ENCODE peak calls at places on chromosomes 12 and 14, in ten cellular contexts. One of them, this sample, is unnamed.

GRCh38 chr14:23123419-23123818 is 4.4 kb upstream of the CEBPE start:
- DNase-seq in PC-3: peak; percentile 24
- DNase-seq in CD8-positive, alpha-beta T cell: no peak
- DNase-seq in GM23248: no peak
- DNase-seq in Karpas-422: no peak
- DNase-seq in small intestine: peak; percentile 93
- DNase-seq in mesendoderm: no peak
- DNase-seq in A549: no peak
- DNase-seq in left ventricle myocardium inferior: peak; percentile 78
- DNase-seq in adipocyte: no peak
- DNase-seq in this sample: no peak

GRCh38 chr12:106782619-106783018 is 8.1 kb downstream of the RIC8B start:
- DNase-seq in left ventricle myocardium inferior: no peak
- DNase-seq in CD8-positive, alpha-beta T cell: no peak
- DNase-seq in PC-3: no peak
- DNase-seq in Karpas-422: no peak
- DNase-seq in adipocyte: no peak
- DNase-seq in GM23248: no peak
- DNase-seq in A549: no peak
- DNase-seq in small intestine: no peak
- DNase-seq in mesendoderm: no peak
- DNase-seq in this sample: no peak

GRCh38 chr12:402127-402456 is 648 bp downstream of the CCDC77 start:
- DNase-seq in Karpas-422: peak; percentile 69
- DNase-seq in mesendoderm: peak; percentile 70
- DNase-seq in CD8-positive, alpha-beta T cell: no peak
- DNase-seq in left ventricle myocardium inferior: no peak
- DNase-seq in small intestine: peak; percentile 26
- DNase-seq in adipocyte: peak; percentile 63
- DNase-seq in GM23248: peak; percentile 74
- DNase-seq in PC-3: peak; percentile 48
- DNase-seq in A549: peak; percentile 48
- DNase-seq in this sample: no peak

GRCh38 chr14:69695664-69696527 is 71.0 kb upstream of the SRSF5 start:
- DNase-seq in Karpas-422: peak; percentile 81
- DNase-seq in small intestine: peak; percentile 29
- DNase-seq in mesendoderm: peak; percentile 43
- DNase-seq in A549: no peak
- DNase-seq in CD8-positive, alpha-beta T cell: no peak
- DNase-seq in PC-3: no peak
- DNase-seq in left ventricle myocardium inferior: no peak
- DNase-seq in adipocyte: peak; percentile 65
- DNase-seq in GM23248: peak; percentile 38
- DNase-seq in this sample: no peak

GRCh38 chr12:57545809-57546437 is 1.1 kb downstream of the DCTN2 start:
- DNase-seq in adipocyte: no peak
- DNase-seq in A549: no peak
- DNase-seq in CD8-positive, alpha-beta T cell: no peak
- DNase-seq in left ventricle myocardium inferior: no peak
- DNase-seq in GM23248: no peak
- DNase-seq in Karpas-422: peak; percentile 42
- DNase-seq in mesendoderm: peak; percentile 67
- DNase-seq in PC-3: peak; percentile 69
- DNase-seq in small intestine: peak; percentile 72
- DNase-seq in this sample: no peak

GRCh38 chr12:11780521-11781101 is 131.1 kb downstream of the ETV6 start:
- DNase-seq in GM23248: no peak
- DNase-seq in small intestine: no peak
- DNase-seq in adipocyte: no peak
- DNase-seq in Karpas-422: no peak
- DNase-seq in A549: no peak
- DNase-seq in PC-3: no peak
- DNase-seq in mesendoderm: no peak
- DNase-seq in CD8-positive, alpha-beta T cell: no peak
- DNase-seq in left ventricle myocardium inferior: no peak
- DNase-seq in this sample: no peak

GRCh38 chr12:15404485-15404884 is 82.2 kb downstream of the PTPRO start:
- DNase-seq in left ventricle myocardium inferior: no peak
- DNase-seq in CD8-positive, alpha-beta T cell: no peak
- DNase-seq in adipocyte: no peak
- DNase-seq in A549: no peak
- DNase-seq in GM23248: peak; percentile 50
- DNase-seq in mesendoderm: no peak
- DNase-seq in PC-3: peak; percentile 19
- DNase-seq in Karpas-422: no peak
- DNase-seq in small intestine: no peak
- DNase-seq in this sample: no peak

GRCh38 chr12:52130695-52131094 is 51.2 kb downstream of the SMIM41 start:
- DNase-seq in PC-3: no peak
- DNase-seq in Karpas-422: no peak
- DNase-seq in small intestine: no peak
- DNase-seq in A549: no peak
- DNase-seq in left ventricle myocardium inferior: peak; percentile 13
- DNase-seq in GM23248: no peak
- DNase-seq in CD8-positive, alpha-beta T cell: no peak
- DNase-seq in mesendoderm: no peak
- DNase-seq in adipocyte: no peak
- DNase-seq in this sample: no peak

GRCh38 chr12:103986823-103987222 is 21.2 kb downstream of the TDG start:
- DNase-seq in Karpas-422: no peak
- DNase-seq in mesendoderm: peak; percentile 71
- DNase-seq in A549: no peak
- DNase-seq in GM23248: peak; percentile 75
- DNase-seq in PC-3: no peak
- DNase-seq in CD8-positive, alpha-beta T cell: no peak
- DNase-seq in left ventricle myocardium inferior: no peak
- DNase-seq in small intestine: no peak
- DNase-seq in adipocyte: peak; percentile 81
- DNase-seq in this sample: no peak

GRCh38 chr12:131827961-131828534 is at the start of gene MMP17:
- DNase-seq in small intestine: no peak
- DNase-seq in left ventricle myocardium inferior: peak; percentile 61
- DNase-seq in A549: peak; percentile 75
- DNase-seq in CD8-positive, alpha-beta T cell: no peak
- DNase-seq in PC-3: peak; percentile 79
- DNase-seq in adipocyte: peak; percentile 91
- DNase-seq in GM23248: peak; percentile 94
- DNase-seq in Karpas-422: no peak
- DNase-seq in mesendoderm: peak; percentile 77
- DNase-seq in this sample: peak; percentile 45

GRCh38 chr12:22682663-22683062 is 57.7 kb downstream of the ETNK1 start:
- DNase-seq in adipocyte: no peak
- DNase-seq in Karpas-422: no peak
- DNase-seq in A549: no peak
- DNase-seq in mesendoderm: no peak
- DNase-seq in PC-3: no peak
- DNase-seq in GM23248: no peak
- DNase-seq in small intestine: no peak
- DNase-seq in left ventricle myocardium inferior: no peak
- DNase-seq in CD8-positive, alpha-beta T cell: no peak
- DNase-seq in this sample: no peak

GRCh38 chr12:102300824-102301461 is 103.3 kb upstream of the PMCH start:
- DNase-seq in small intestine: peak; percentile 1
- DNase-seq in GM23248: peak; percentile 59
- DNase-seq in CD8-positive, alpha-beta T cell: no peak
- DNase-seq in left ventricle myocardium inferior: no peak
- DNase-seq in mesendoderm: peak; percentile 90
- DNase-seq in Karpas-422: peak; percentile 75
- DNase-seq in PC-3: peak; percentile 35
- DNase-seq in adipocyte: peak; percentile 6
- DNase-seq in A549: peak; percentile 67
- DNase-seq in this sample: no peak

GRCh38 chr14:69037790-69038448 is 58.8 kb upstream of the ACTN1 start:
- DNase-seq in GM23248: peak; percentile 71
- DNase-seq in CD8-positive, alpha-beta T cell: no peak
- DNase-seq in mesendoderm: peak; percentile 93
- DNase-seq in adipocyte: no peak
- DNase-seq in left ventricle myocardium inferior: no peak
- DNase-seq in Karpas-422: no peak
- DNase-seq in A549: peak; percentile 21
- DNase-seq in PC-3: no peak
- DNase-seq in small intestine: no peak
- DNase-seq in this sample: no peak

DNA sequence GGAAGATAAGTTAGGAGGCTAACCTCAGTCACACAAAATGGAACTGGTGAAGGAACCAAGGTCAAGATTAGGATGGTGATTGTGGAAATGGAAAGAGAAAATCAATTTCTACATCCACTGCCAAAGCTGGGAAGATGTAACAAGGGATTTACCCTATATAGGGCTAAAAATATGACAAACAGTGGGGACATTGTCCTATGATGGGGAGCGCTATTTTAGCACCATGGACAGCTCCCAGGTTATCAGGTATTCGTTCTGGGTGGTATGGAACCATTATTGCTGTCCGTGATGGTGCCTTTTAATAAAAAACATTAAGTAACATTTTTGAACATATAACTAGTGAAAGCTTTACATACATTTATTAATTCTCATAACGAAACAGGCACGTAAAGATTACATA is 124.0 kb downstream of the NDUFA12 start:
- DNase-seq in CD8-positive, alpha-beta T cell: no peak
- DNase-seq in Karpas-422: peak; percentile 65
- DNase-seq in GM23248: no peak
- DNase-seq in small intestine: no peak
- DNase-seq in A549: no peak
- DNase-seq in PC-3: peak; percentile 39
- DNase-seq in left ventricle myocardium inferior: no peak
- DNase-seq in adipocyte: peak; percentile 35
- DNase-seq in mesendoderm: peak; percentile 30
- DNase-seq in this sample: no peak
- H3K4me1 ChIP-seq in CD8-positive, alpha-beta T cell: peaks cover 2% of the 10 kb centered on the region
- H3K4me1 ChIP-seq in Karpas-422: no peaks in the 10 kb centered on the region
- H3K4me1 ChIP-seq in GM23248: no peaks in the 10 kb centered on the region
- H3K4me1 ChIP-seq in small intestine: no peaks in the 10 kb centered on the region
- H3K4me1 ChIP-seq in A549: peaks cover 7% of the 10 kb centered on the region
- H3K4me1 ChIP-seq in PC-3: no peaks in the 10 kb centered on the region
- H3K4me1 ChIP-seq in left ventricle myocardium inferior: peaks cover under 1% of the 10 kb centered on the region
- H3K4me1 ChIP-seq in adipocyte: no peaks in the 10 kb centered on the region
- H3K4me1 ChIP-seq in mesendoderm: no peaks in the 10 kb centered on the region
- H3K4me1 ChIP-seq in this sample: peaks cover 5% of the 10 kb centered on the region

GRCh38 chr12:5047729-5048128 is 4.0 kb downstream of the KCNA5 start:
- DNase-seq in left ventricle myocardium inferior: no peak
- DNase-seq in mesendoderm: no peak
- DNase-seq in small intestine: no peak
- DNase-seq in A549: no peak
- DNase-seq in GM23248: no peak
- DNase-seq in CD8-positive, alpha-beta T cell: no peak
- DNase-seq in Karpas-422: no peak
- DNase-seq in adipocyte: no peak
- DNase-seq in PC-3: no peak
- DNase-seq in this sample: no peak
- H3K4me1 ChIP-seq in left ventricle myocardium inferior: peaks cover 46% of the 10 kb centered on the region
- H3K4me1 ChIP-seq in mesendoderm: no peaks in the 10 kb centered on the region
- H3K4me1 ChIP-seq in small intestine: no peaks in the 10 kb centered on the region
- H3K4me1 ChIP-seq in A549: no peaks in the 10 kb centered on the region
- H3K4me1 ChIP-seq in GM23248: no peaks in the 10 kb centered on the region
- H3K4me1 ChIP-seq in CD8-positive, alpha-beta T cell: no peaks in the 10 kb centered on the region
- H3K4me1 ChIP-seq in Karpas-422: peaks cover 3% of the 10 kb centered on the region
- H3K4me1 ChIP-seq in adipocyte: peaks cover 4% of the 10 kb centered on the region
- H3K4me1 ChIP-seq in PC-3: no peaks in the 10 kb centered on the region
- H3K4me1 ChIP-seq in this sample: no peaks in the 10 kb centered on the region

DNA sequence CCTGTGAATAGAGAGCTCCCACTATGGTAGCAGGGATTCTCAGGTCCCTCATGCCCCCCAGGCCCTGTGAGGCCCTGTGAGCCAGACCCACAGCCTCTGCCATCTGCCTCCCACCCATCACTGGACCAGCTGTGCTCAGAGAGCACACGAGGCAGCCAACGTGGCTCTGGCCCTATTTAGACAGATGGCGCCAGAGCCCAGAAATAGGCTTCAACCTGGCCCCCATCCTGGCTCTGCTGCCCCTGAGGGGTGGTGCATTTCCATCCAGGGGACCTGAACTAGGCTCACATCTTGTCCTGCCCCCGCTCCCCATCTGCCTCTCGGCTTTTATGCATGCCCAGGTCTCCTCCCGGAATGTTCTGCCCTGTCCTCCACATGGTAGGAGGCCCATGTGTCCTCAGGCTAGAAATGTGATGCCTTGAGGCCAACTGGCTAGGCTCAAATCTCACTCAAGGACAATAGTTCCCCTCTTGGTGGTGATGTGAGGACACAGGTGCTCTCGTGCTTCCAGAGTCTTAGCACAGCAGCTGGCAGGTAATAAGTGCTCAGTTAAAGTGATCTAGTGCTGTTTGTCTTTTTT is 18.9 kb downstream of the TMEM63C start:
- DNase-seq in A549: no peak
- DNase-seq in GM23248: no peak
- DNase-seq in small intestine: no peak
- DNase-seq in CD8-positive, alpha-beta T cell: no peak
- DNase-seq in adipocyte: no peak
- DNase-seq in left ventricle myocardium inferior: no peak
- DNase-seq in mesendoderm: peak; percentile 19
- DNase-seq in PC-3: no peak
- DNase-seq in Karpas-422: no peak
- DNase-seq in this sample: no peak
- H3K4me1 ChIP-seq in A549: no peaks in the 10 kb centered on the region
- H3K4me1 ChIP-seq in GM23248: no peaks in the 10 kb centered on the region
- H3K4me1 ChIP-seq in small intestine: no peaks in the 10 kb centered on the region
- H3K4me1 ChIP-seq in CD8-positive, alpha-beta T cell: no peaks in the 10 kb centered on the region
- H3K4me1 ChIP-seq in adipocyte: no peaks in the 10 kb centered on the region
- H3K4me1 ChIP-seq in left ventricle myocardium inferior: no peaks in the 10 kb centered on the region
- H3K4me1 ChIP-seq in mesendoderm: no peaks in the 10 kb centered on the region
- H3K4me1 ChIP-seq in PC-3: no peaks in the 10 kb centered on the region
- H3K4me1 ChIP-seq in Karpas-422: no peaks in the 10 kb centered on the region
- H3K4me1 ChIP-seq in this sample: no peaks in the 10 kb centered on the region

GRCh38 chr12:50924439-50925341 is 27.7 kb upstream of the HIGD1C start:
- DNase-seq in CD8-positive, alpha-beta T cell: peak; percentile 63
- DNase-seq in GM23248: peak; percentile 81
- DNase-seq in PC-3: peak; percentile 78
- DNase-seq in Karpas-422: peak; percentile 98
- DNase-seq in A549: peak; percentile 29
- DNase-seq in adipocyte: peak; percentile 93
- DNase-seq in small intestine: peak; percentile 96
- DNase-seq in left ventricle myocardium inferior: peak; percentile 90
- DNase-seq in mesendoderm: peak; percentile 59
- DNase-seq in this sample: peak; percentile 90

GRCh38 chr12:50925920-50926319 is 26.4 kb upstream of the HIGD1C start:
- DNase-seq in CD8-positive, alpha-beta T cell: no peak
- DNase-seq in PC-3: no peak
- DNase-seq in Karpas-422: no peak
- DNase-seq in adipocyte: no peak
- DNase-seq in A549: no peak
- DNase-seq in GM23248: no peak
- DNase-seq in small intestine: peak; percentile 51
- DNase-seq in left ventricle myocardium inferior: no peak
- DNase-seq in mesendoderm: no peak
- DNase-seq in this sample: no peak

GRCh38 chr12:50924131-50924438 is 28.3 kb upstream of the HIGD1C start:
- DNase-seq in A549: no peak
- DNase-seq in Karpas-422: no peak
- DNase-seq in PC-3: peak; percentile 6
- DNase-seq in left ventricle myocardium inferior: no peak
- DNase-seq in GM23248: no peak
- DNase-seq in adipocyte: no peak
- DNase-seq in CD8-positive, alpha-beta T cell: no peak
- DNase-seq in small intestine: no peak
- DNase-seq in mesendoderm: no peak
- DNase-seq in this sample: no peak

GRCh38 chr12:50926415-50926814 is 25.9 kb upstream of the HIGD1C start:
- DNase-seq in PC-3: no peak
- DNase-seq in GM23248: no peak
- DNase-seq in left ventricle myocardium inferior: no peak
- DNase-seq in adipocyte: no peak
- DNase-seq in A549: no peak
- DNase-seq in CD8-positive, alpha-beta T cell: no peak
- DNase-seq in mesendoderm: no peak
- DNase-seq in Karpas-422: peak; percentile 67
- DNase-seq in small intestine: no peak
- DNase-seq in this sample: no peak

GRCh38 chr12:50925342-50925651 is 27.0 kb upstream of the HIGD1C start:
- DNase-seq in A549: no peak
- DNase-seq in Karpas-422: peak; percentile 72
- DNase-seq in PC-3: no peak
- DNase-seq in left ventricle myocardium inferior: no peak
- DNase-seq in CD8-positive, alpha-beta T cell: no peak
- DNase-seq in small intestine: peak; percentile 41
- DNase-seq in adipocyte: no peak
- DNase-seq in GM23248: no peak
- DNase-seq in mesendoderm: no peak
- DNase-seq in this sample: no peak
- H3K4me1 ChIP-seq in A549: peaks cover 8% of the 10 kb centered on the region
- H3K4me1 ChIP-seq in Karpas-422: peaks cover 79% of the 10 kb centered on the region
- H3K4me1 ChIP-seq in PC-3: peaks cover 14% of the 10 kb centered on the region
- H3K4me1 ChIP-seq in left ventricle myocardium inferior: peaks cover 74% of the 10 kb centered on the region
- H3K4me1 ChIP-seq in CD8-positive, alpha-beta T cell: peaks cover 37% of the 10 kb centered on the region
- H3K4me1 ChIP-seq in small intestine: no peaks in the 10 kb centered on the region
- H3K4me1 ChIP-seq in adipocyte: peaks cover 34% of the 10 kb centered on the region
- H3K4me1 ChIP-seq in GM23248: peaks cover 19% of the 10 kb centered on the region
- H3K4me1 ChIP-seq in mesendoderm: peaks cover 4% of the 10 kb centered on the region
- H3K4me1 ChIP-seq in this sample: peaks cover 23% of the 10 kb centered on the region